ENCODE peak calls at places on chromosomes 5 and 9, in six cellular contexts. C, J, W, B, X and N are unnamed samples.

GRCh38 chr9:132163876-132164603 is 2.2 kb downstream of the NTNG2 start:
- DNase-seq in W (no peak), J (no peak), C (no peak), X (no peak), B (no peak), N (no peak)

GRCh38 chr5:126490167-126490937 is 67.1 kb downstream of the GRAMD2B start:
- DNase-seq in B (no peak), C (no peak), X (no peak), W (peak), J (no peak), N (no peak)

GRCh38 chr5:3394046-3394597 is 201.5 kb upstream of the IRX1 start:
- DNase-seq in J (no peak), C (no peak), W (no peak), X (no peak), B (no peak), N (peak)

GRCh38 chr9:10366171-10366779 is 246.5 kb downstream of the PTPRD start:
- DNase-seq in J (no peak), W (peak), B (no peak), X (no peak), C (no peak), N (peak)

GRCh38 chr9:126750941-126751725 is 53.7 kb upstream of the ZBTB43 start:
- DNase-seq in J (no peak), B (no peak), W (no peak), C (no peak), X (no peak), N (no peak)

GRCh38 chr5:74516217-74516636 is 124.3 kb downstream of the ENC1 start:
- DNase-seq in X (no peak), J (no peak), B (no peak), W (no peak), C (no peak), N (no peak)

GRCh38 chr5:69188811-69189161 is 597 bp upstream of the CENPH start:
- DNase-seq in W (no peak), X (no peak), J (no peak), C (no peak), B (no peak), N (no peak)

GRCh38 chr9:35826071-35826701 is 2.3 kb downstream of the FAM221B start:
- DNase-seq in B (no peak), J (peak), X (no peak), W (peak), C (peak), N (peak)

GRCh38 chr5:159820692-159821091 is 95.6 kb upstream of the ADRA1B start:
- DNase-seq in B (no peak), X (no peak), C (no peak), J (no peak), W (no peak), N (no peak)

GRCh38 chr9:131642496-131643083 is 97.3 kb downstream of the PRRT1B start:
- DNase-seq in W (no peak), J (no peak), X (no peak), C (peak), B (no peak), N (no peak)

GRCh38 chr5:1636981-1637638 is 113.3 kb upstream of the LPCAT1 start:
- DNase-seq in B (peak), W (no peak), X (no peak), J (no peak), C (no peak), N (no peak)

GRCh38 chr5:95962785-95963184 is 1.1 kb upstream of the ELL2 start:
- DNase-seq in W (no peak), B (no peak), J (no peak), X (no peak), C (peak), N (no peak)